ENCODE peak calls at places on chromosomes 16 and 17, in seven cellular contexts. F is nucleus accumbens; N is activated CD4-positive, alpha-beta T cell treated with anti-CD3 and anti-CD28 coated beads, Interleukin-2, amount 50 U/mL, for 48 hours; P is ELR; K is stimulated activated naive CD4-positive, alpha-beta T cell; E is HCT116; J is cardiac fibroblast. B is an unnamed sample.

GRCh38 chr17:4675791-4676190 is 28.1 kb downstream of the PELP1 start:
- DNase-seq in F (no peak), N (no peak), P (no peak), K (no peak), E (no peak), J (no peak), B (no peak)

GRCh38 chr16:58628845-58629680 is 563 bp downstream of the CNOT1 start:
- DNase-seq in F (peak), N (peak), P (peak), K (peak), E (no peak), J (peak), B (no peak)

GRCh38 chr17:80145076-80146075 is 1.6 kb downstream of the EIF4A3 start:
- DNase-seq in F (no peak), N (no peak), P (peak), K (no peak), E (no peak), J (no peak), B (no peak)

GRCh38 chr16:67844441-67844840 is 2.3 kb upstream of the NUTF2 start:
- DNase-seq in F (no peak), N (no peak), P (peak), K (no peak), E (no peak), J (peak), B (no peak)

GRCh38 chr17:82018152-82019041 is 4.3 kb downstream of the CENPX start:
- DNase-seq in F (no peak), N (no peak), P (no peak), K (no peak), E (no peak), J (no peak), B (no peak)

GRCh38 chr16:53642094-53642493 is 61.6 kb downstream of the RPGRIP1L start:
- DNase-seq in F (no peak), N (no peak), P (no peak), K (no peak), E (no peak), J (peak), B (no peak)

GRCh38 chr17:59357929-59358328 is 26.5 kb downstream of the YPEL2 start:
- DNase-seq in F (no peak), N (peak), P (peak), K (no peak), E (no peak), J (peak), B (no peak)

GRCh38 chr17:75338335-75338734 is 49.1 kb upstream of the SLC25A19 start:
- DNase-seq in F (no peak), N (no peak), P (peak), K (no peak), E (no peak), J (peak), B (no peak)

GRCh38 chr16:75943705-75944514 is 217.6 kb upstream of the CPHXL start:
- DNase-seq in F (no peak), N (no peak), P (no peak), K (no peak), E (no peak), J (no peak), B (no peak)

GRCh38 chr16:23570992-23571632 is 13.6 kb downstream of the UBFD1 start:
- DNase-seq in F (no peak), N (no peak), P (no peak), K (no peak), E (no peak), J (no peak), B (no peak)

GRCh38 chr17:77086433-77087010 is 54.2 kb upstream of the SEC14L1 start:
- DNase-seq in F (no peak), N (peak), P (peak), K (peak), E (peak), J (peak), B (peak)

GRCh38 chr16:2341456-2342447 is 1.2 kb upstream of the ABCA3 start:
- DNase-seq in F (no peak), N (no peak), P (no peak), K (no peak), E (no peak), J (no peak), B (no peak)

GRCh38 chr17:82055965-82056728 is 4.4 kb downstream of the GPS1 start:
- DNase-seq in F (no peak), N (no peak), P (no peak), K (no peak), E (no peak), J (no peak), B (no peak)